ENCODE peak calls at places on chromosome 3, in four cellular contexts. One of them, this sample, is unnamed.

GRCh38 chr3:182726258-182727142 is 66.8 kb upstream of the ATP11B start:
- DNase-seq in GM12878: no peak
- DNase-seq in HepG2: no peak
- DNase-seq in K562: no peak
- DNase-seq in this sample: no peak

GRCh38 chr3:16767006-16767405 is 117.7 kb upstream of the PLCL2 start:
- DNase-seq in GM12878: no peak
- DNase-seq in HepG2: no peak
- DNase-seq in K562: no peak
- DNase-seq in this sample: no peak

GRCh38 chr3:188624384-188624783 is 470.4 kb downstream of the LPP start:
- DNase-seq in GM12878: no peak
- DNase-seq in HepG2: no peak
- DNase-seq in K562: no peak
- DNase-seq in this sample: no peak

GRCh38 chr3:12483872-12484197 is 445 bp upstream of the TSEN2 start:
- DNase-seq in GM12878: no peak
- DNase-seq in HepG2: no peak
- DNase-seq in K562: no peak
- DNase-seq in this sample: no peak

GRCh38 chr3:130258532-130258952 is 86.9 kb upstream of the COL6A5 start:
- DNase-seq in GM12878: no peak
- DNase-seq in HepG2: no peak
- DNase-seq in K562: peak
- DNase-seq in this sample: no peak

GRCh38 chr3:194828126-194828525 is 142.4 kb downstream of the FAM43A start:
- DNase-seq in GM12878: no peak
- DNase-seq in HepG2: no peak
- DNase-seq in K562: no peak
- DNase-seq in this sample: no peak

GRCh38 chr3:28267984-28268849 is 26.8 kb downstream of the CMC1 start:
- DNase-seq in GM12878: no peak
- DNase-seq in HepG2: no peak
- DNase-seq in K562: no peak
- DNase-seq in this sample: no peak

GRCh38 chr3:11136116-11136515 is 18.2 kb upstream of the HRH1 start:
- DNase-seq in GM12878: no peak
- DNase-seq in HepG2: no peak
- DNase-seq in K562: no peak
- DNase-seq in this sample: no peak

GRCh38 chr3:160480931-160481330 is 31.3 kb upstream of the TRIM59 start:
- DNase-seq in GM12878: no peak
- DNase-seq in HepG2: no peak
- DNase-seq in K562: no peak
- DNase-seq in this sample: no peak

DNA sequence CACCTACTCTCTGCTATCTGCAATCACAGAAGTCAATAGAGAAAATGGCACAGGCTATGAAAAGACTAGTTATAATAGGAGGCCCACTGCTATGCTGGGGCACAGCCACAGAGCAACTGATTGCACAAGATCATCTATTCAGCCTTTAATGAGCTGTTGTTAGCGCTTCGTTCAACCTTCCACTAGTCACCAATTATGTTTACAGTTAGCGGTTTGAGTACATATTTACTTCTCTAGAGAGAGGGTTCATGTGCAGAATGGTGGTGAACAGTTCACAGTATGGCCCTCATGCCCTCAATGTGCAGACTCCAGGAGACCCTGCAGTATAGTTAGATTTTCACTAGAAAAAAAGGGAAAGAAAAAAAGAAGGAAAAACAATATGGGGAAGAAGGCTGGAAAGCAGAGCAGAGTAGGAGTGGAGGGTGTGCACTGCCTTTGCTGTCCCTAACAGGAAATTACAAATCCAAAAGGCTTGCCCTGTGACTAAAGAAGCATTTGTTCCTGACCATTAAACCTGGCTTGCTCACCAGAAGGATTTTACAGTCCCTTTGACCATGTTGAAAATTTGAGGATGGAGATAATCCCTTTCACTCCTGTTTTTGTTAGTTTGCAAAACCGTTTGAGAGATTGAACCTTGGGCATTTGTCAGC is 296.3 kb downstream of the LSAMP start:
- DNase-seq in GM12878: no peak
- DNase-seq in HepG2: peak
- DNase-seq in K562: no peak
- DNase-seq in this sample: no peak
- TF ChIP-seq ETV6 in GM12878: no peak
- TF ChIP-seq ETV6 in HepG2: no peak
- TF ChIP-seq ETV6 in K562: no peak
- TF ChIP-seq ETV6 in this sample: no peak

GRCh38 chr3:65647369-65647768 is 391.3 kb downstream of the MAGI1 start:
- DNase-seq in GM12878: no peak
- DNase-seq in HepG2: no peak
- DNase-seq in K562: no peak
- DNase-seq in this sample: no peak

DNA sequence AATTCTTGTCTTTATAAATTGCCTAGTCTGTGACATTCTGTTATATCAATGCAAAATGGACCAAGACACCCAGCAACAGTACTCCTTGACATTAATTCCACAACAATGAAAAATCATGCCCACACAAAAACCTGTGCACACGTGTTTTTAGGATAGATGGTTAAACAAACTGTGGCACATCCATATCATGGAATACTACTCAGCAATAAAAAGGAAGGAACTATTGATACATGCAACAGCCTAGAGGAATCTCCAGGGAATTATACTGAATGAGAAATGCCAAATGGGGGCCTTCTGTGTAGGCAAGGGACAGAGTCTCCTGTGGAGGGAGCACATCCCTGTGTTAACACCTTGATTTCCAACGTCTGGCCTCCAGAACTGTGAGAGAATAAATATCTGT is 388.5 kb downstream of the MAGI1 start:
- DNase-seq in GM12878: no peak
- DNase-seq in HepG2: no peak
- DNase-seq in K562: no peak
- DNase-seq in this sample: no peak
- TF ChIP-seq ETV6 in GM12878: no peak
- TF ChIP-seq ETV6 in HepG2: no peak
- TF ChIP-seq ETV6 in K562: no peak
- TF ChIP-seq ETV6 in this sample: no peak

GRCh38 chr3:33141006-33141405 is 27.2 kb downstream of the CRTAP start:
- DNase-seq in GM12878: no peak
- DNase-seq in HepG2: no peak
- DNase-seq in K562: no peak
- DNase-seq in this sample: no peak

GRCh38 chr3:33146791-33147445 is 33.1 kb downstream of the CRTAP start:
- DNase-seq in GM12878: no peak
- DNase-seq in HepG2: no peak
- DNase-seq in K562: no peak
- DNase-seq in this sample: no peak

GRCh38 chr3:33145221-33145900 is 31.5 kb downstream of the CRTAP start:
- DNase-seq in GM12878: no peak
- DNase-seq in HepG2: no peak
- DNase-seq in K562: no peak
- DNase-seq in this sample: no peak

GRCh38 chr3:33145901-33146580 is 32.2 kb downstream of the CRTAP start:
- DNase-seq in GM12878: no peak
- DNase-seq in HepG2: no peak
- DNase-seq in K562: no peak
- DNase-seq in this sample: no peak

GRCh38 chr3:33144433-33144832 is 30.6 kb downstream of the CRTAP start:
- DNase-seq in GM12878: no peak
- DNase-seq in HepG2: peak
- DNase-seq in K562: peak
- DNase-seq in this sample: peak
- TF ChIP-seq ETV6 in GM12878: no peak
- TF ChIP-seq ETV6 in HepG2: no peak
- TF ChIP-seq ETV6 in K562: no peak
- TF ChIP-seq ETV6 in this sample: no peak

GRCh38 chr3:42749025-42749752 is 23.9 kb downstream of the CCDC13 start:
- DNase-seq in GM12878: no peak
- DNase-seq in HepG2: no peak
- DNase-seq in K562: peak
- DNase-seq in this sample: no peak

GRCh38 chr3:42750834-42751233 is 22.2 kb downstream of the CCDC13 start:
- DNase-seq in GM12878: no peak
- DNase-seq in HepG2: no peak
- DNase-seq in K562: no peak
- DNase-seq in this sample: no peak

GRCh38 chr3:42747581-42747980 is 25.5 kb downstream of the CCDC13 start:
- DNase-seq in GM12878: no peak
- DNase-seq in HepG2: no peak
- DNase-seq in K562: no peak
- DNase-seq in this sample: no peak

GRCh38 chr3:42751609-42752008 is 21.4 kb downstream of the CCDC13 start:
- DNase-seq in GM12878: no peak
- DNase-seq in HepG2: no peak
- DNase-seq in K562: no peak
- DNase-seq in this sample: no peak

GRCh38 chr3:42749753-42750231 is 23.3 kb downstream of the CCDC13 start:
- DNase-seq in GM12878: no peak
- DNase-seq in HepG2: no peak
- DNase-seq in K562: peak
- DNase-seq in this sample: peak
- TF ChIP-seq ETV6 in GM12878: no peak
- TF ChIP-seq ETV6 in HepG2: no peak
- TF ChIP-seq ETV6 in K562: no peak
- TF ChIP-seq ETV6 in this sample: no peak

GRCh38 chr3:165393458-165393857 is 197.3 kb upstream of the SLITRK3 start:
- DNase-seq in GM12878: no peak
- DNase-seq in HepG2: no peak
- DNase-seq in K562: no peak
- DNase-seq in this sample: no peak

GRCh38 chr3:165389653-165390052 is 193.5 kb upstream of the SLITRK3 start:
- DNase-seq in GM12878: no peak
- DNase-seq in HepG2: no peak
- DNase-seq in K562: no peak
- DNase-seq in this sample: no peak

GRCh38 chr3:165390171-165390570 is 194.0 kb upstream of the SLITRK3 start:
- DNase-seq in GM12878: no peak
- DNase-seq in HepG2: no peak
- DNase-seq in K562: no peak
- DNase-seq in this sample: no peak

GRCh38 chr3:165383381-165383780 is 187.2 kb upstream of the SLITRK3 start:
- DNase-seq in GM12878: no peak
- DNase-seq in HepG2: no peak
- DNase-seq in K562: no peak
- DNase-seq in this sample: no peak

DNA sequence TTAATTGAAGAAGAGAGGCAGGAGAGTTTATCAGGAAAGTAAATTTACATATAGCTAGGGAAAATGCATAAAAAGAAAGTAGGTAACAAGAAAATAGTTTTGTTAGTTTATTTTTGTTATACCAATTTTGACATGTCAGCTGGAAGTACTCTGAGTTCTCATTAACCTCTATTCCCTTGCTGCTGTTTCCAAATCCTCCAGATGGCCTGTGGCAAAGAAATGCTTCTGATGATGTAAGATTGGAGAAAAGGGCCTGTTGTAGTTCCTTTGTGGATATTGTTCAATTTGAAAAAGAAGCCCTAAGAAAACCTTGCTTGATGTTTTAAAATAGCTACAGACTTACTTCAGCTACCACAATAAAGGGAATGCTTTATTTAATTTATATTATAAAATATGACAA is 192.9 kb upstream of the SLITRK3 start:
- DNase-seq in GM12878: no peak
- DNase-seq in HepG2: no peak
- DNase-seq in K562: no peak
- DNase-seq in this sample: no peak
- TF ChIP-seq ETV6 in GM12878: no peak
- TF ChIP-seq ETV6 in HepG2: no peak
- TF ChIP-seq ETV6 in K562: no peak
- TF ChIP-seq ETV6 in this sample: no peak

This sample was measured in WTC11.